ENCODE peak calls at places on chromosomes 6 and 20, in seven cellular contexts. One of them, this sample, is unnamed.

GRCh38 chr6:53266553-53267090 is 82.1 kb downstream of the ELOVL5 start:
- DNase-seq in A549: no peak
- DNase-seq in stimulated activated CD4-positive, alpha-beta T cell treated with anti-CD3 and anti-CD28 coated beads, TNF-alpha, amount 100 ng/mL, for 48 hours: no peak
- DNase-seq in AG08396: no peak
- DNase-seq in HFFc6: no peak
- DNase-seq in myocyte: no peak
- DNase-seq in HS-5: no peak
- DNase-seq in this sample: no peak

GRCh38 chr20:51144476-51144875 is 121.6 kb upstream of the KCNG1 start:
- DNase-seq in AG08396: no peak
- DNase-seq in myocyte: no peak
- DNase-seq in stimulated activated CD4-positive, alpha-beta T cell treated with anti-CD3 and anti-CD28 coated beads, TNF-alpha, amount 100 ng/mL, for 48 hours: no peak
- DNase-seq in HFFc6: no peak
- DNase-seq in A549: no peak
- DNase-seq in HS-5: no peak
- DNase-seq in this sample: no peak

GRCh38 chr20:44728835-44729342 is 13.7 kb downstream of the CCN5 start:
- DNase-seq in myocyte: peak
- DNase-seq in stimulated activated CD4-positive, alpha-beta T cell treated with anti-CD3 and anti-CD28 coated beads, TNF-alpha, amount 100 ng/mL, for 48 hours: no peak
- DNase-seq in HFFc6: peak
- DNase-seq in HS-5: peak
- DNase-seq in AG08396: peak
- DNase-seq in A549: peak
- DNase-seq in this sample: no peak

GRCh38 chr20:16518068-16518783 is 55.0 kb downstream of the KIF16B start:
- DNase-seq in A549: peak
- DNase-seq in myocyte: peak
- DNase-seq in HFFc6: no peak
- DNase-seq in stimulated activated CD4-positive, alpha-beta T cell treated with anti-CD3 and anti-CD28 coated beads, TNF-alpha, amount 100 ng/mL, for 48 hours: no peak
- DNase-seq in AG08396: peak
- DNase-seq in HS-5: no peak
- DNase-seq in this sample: no peak

GRCh38 chr6:18277181-18278006 is 13.1 kb upstream of the DEK start:
- DNase-seq in HFFc6: no peak
- DNase-seq in AG08396: peak
- DNase-seq in myocyte: no peak
- DNase-seq in HS-5: no peak
- DNase-seq in A549: no peak
- DNase-seq in stimulated activated CD4-positive, alpha-beta T cell treated with anti-CD3 and anti-CD28 coated beads, TNF-alpha, amount 100 ng/mL, for 48 hours: no peak
- DNase-seq in this sample: no peak

GRCh38 chr6:32244270-32244669 is 20.4 kb upstream of the NOTCH4 start:
- DNase-seq in HS-5: no peak
- DNase-seq in HFFc6: no peak
- DNase-seq in A549: no peak
- DNase-seq in AG08396: no peak
- DNase-seq in stimulated activated CD4-positive, alpha-beta T cell treated with anti-CD3 and anti-CD28 coated beads, TNF-alpha, amount 100 ng/mL, for 48 hours: no peak
- DNase-seq in myocyte: peak
- DNase-seq in this sample: no peak

GRCh38 chr6:70299456-70299855 is 3.4 kb downstream of the COL9A1 start:
- DNase-seq in AG08396: no peak
- DNase-seq in A549: no peak
- DNase-seq in stimulated activated CD4-positive, alpha-beta T cell treated with anti-CD3 and anti-CD28 coated beads, TNF-alpha, amount 100 ng/mL, for 48 hours: no peak
- DNase-seq in HFFc6: no peak
- DNase-seq in HS-5: no peak
- DNase-seq in myocyte: peak
- DNase-seq in this sample: no peak

GRCh38 chr6:18185624-18186023 is 30.4 kb downstream of the KDM1B start:
- DNase-seq in stimulated activated CD4-positive, alpha-beta T cell treated with anti-CD3 and anti-CD28 coated beads, TNF-alpha, amount 100 ng/mL, for 48 hours: no peak
- DNase-seq in A549: no peak
- DNase-seq in HFFc6: no peak
- DNase-seq in myocyte: no peak
- DNase-seq in AG08396: no peak
- DNase-seq in HS-5: no peak
- DNase-seq in this sample: no peak

GRCh38 chr6:151813858-151814257 is 6.4 kb downstream of the ESR1 start:
- DNase-seq in stimulated activated CD4-positive, alpha-beta T cell treated with anti-CD3 and anti-CD28 coated beads, TNF-alpha, amount 100 ng/mL, for 48 hours: no peak
- DNase-seq in myocyte: no peak
- DNase-seq in HFFc6: no peak
- DNase-seq in A549: no peak
- DNase-seq in AG08396: no peak
- DNase-seq in HS-5: no peak
- DNase-seq in this sample: no peak

GRCh38 chr20:50196248-50196647 is 5.6 kb downstream of the CEBPB start:
- DNase-seq in AG08396: no peak
- DNase-seq in A549: no peak
- DNase-seq in HS-5: no peak
- DNase-seq in myocyte: no peak
- DNase-seq in HFFc6: no peak
- DNase-seq in stimulated activated CD4-positive, alpha-beta T cell treated with anti-CD3 and anti-CD28 coated beads, TNF-alpha, amount 100 ng/mL, for 48 hours: no peak
- DNase-seq in this sample: no peak